ENCODE peak calls at places on chromosome 15, in nine cellular contexts. D, Q, I, T, V, X, K, G and R are unnamed samples.

GRCh38 chr15:79811406-79812405 is 85.1 kb downstream of the MTHFS start:
- DNase-seq in K (peak), D (no peak), V (peak), Q (peak), T (peak), I (peak), G (peak), X (no peak), R (peak)

GRCh38 chr15:88472225-88472624 is 4.7 kb downstream of the MRPS11 start:
- DNase-seq in T (no peak), X (no peak), G (no peak), I (no peak), K (no peak), V (no peak), Q (no peak), D (no peak), R (no peak)

GRCh38 chr15:76065793-76066192 is 6.0 kb downstream of the TMEM266 start:
- DNase-seq in T (no peak), Q (no peak), X (no peak), I (no peak), V (no peak), D (no peak), G (no peak), K (no peak), R (no peak)

GRCh38 chr15:89361451-89362202 is 27.0 kb upstream of the POLG start:
- DNase-seq in G (no peak), Q (no peak), V (peak), T (peak), D (peak), X (peak), K (peak), I (peak), R (peak)

GRCh38 chr15:91956026-91956723 is 102.7 kb downstream of the SLCO3A1 start:
- DNase-seq in X (no peak), K (no peak), G (no peak), I (peak), T (no peak), Q (peak), V (peak), D (no peak), R (peak)

GRCh38 chr15:72236381-72237285 is 5.6 kb upstream of the PKM start:
- DNase-seq in X (peak), V (no peak), K (no peak), I (peak), G (no peak), D (no peak), T (no peak), Q (no peak), R (no peak)

GRCh38 chr15:79812536-79812935 is 84.3 kb downstream of the MTHFS start:
- DNase-seq in I (peak), D (no peak), Q (no peak), K (no peak), X (no peak), G (no peak), V (no peak), T (no peak), R (peak)

GRCh38 chr15:91047545-91048199 is 25.3 kb upstream of the VPS33B start:
- DNase-seq in V (no peak), K (no peak), I (no peak), G (no peak), D (no peak), T (no peak), Q (no peak), X (no peak), R (no peak)

GRCh38 chr15:25415217-25415616 is 23.6 kb downstream of the UBE3A start:
- DNase-seq in D (no peak), G (no peak), Q (no peak), X (no peak), K (no peak), T (no peak), V (no peak), I (no peak), R (no peak)

GRCh38 chr15:69537888-69538287 is 85.3 kb downstream of the RPLP1 start:
- DNase-seq in D (no peak), T (peak), I (no peak), X (no peak), G (no peak), K (no peak), Q (no peak), V (no peak), R (no peak)

GRCh38 chr15:58459562-58459961 is 27.8 kb downstream of the LIPC start:
- DNase-seq in D (no peak), T (no peak), K (no peak), X (no peak), Q (no peak), V (peak), I (no peak), G (peak), R (no peak)

GRCh38 chr15:68495221-68495950 is 63.4 kb upstream of the ITGA11 start:
- DNase-seq in K (no peak), D (no peak), G (no peak), X (no peak), T (no peak), Q (no peak), V (no peak), I (no peak), R (no peak)

GRCh38 chr15:38878946-38879345 is 314.3 kb upstream of the RASGRP1 start:
- DNase-seq in K (no peak), G (no peak), Q (peak), I (no peak), D (no peak), T (no peak), X (no peak), V (no peak), R (no peak)

GRCh38 chr15:49423906-49424520 is 971 bp downstream of the FGF7 start:
- DNase-seq in Q (no peak), I (peak), V (no peak), K (no peak), G (no peak), X (no peak), D (no peak), T (no peak), R (no peak)

GRCh38 chr15:68410466-68411200 is 21.3 kb downstream of the ITGA11 start:
- DNase-seq in T (no peak), D (no peak), I (no peak), K (peak), V (no peak), X (no peak), Q (peak), G (peak), R (no peak)

GRCh38 chr15:95713315-95713714 is 617.2 kb upstream of the NR2F2 start:
- DNase-seq in X (no peak), I (no peak), G (no peak), V (no peak), D (no peak), K (no peak), T (no peak), Q (no peak), R (no peak)

GRCh38 chr15:42035362-42035761 is 14.5 kb upstream of the PLA2G4E start:
- DNase-seq in I (peak), V (no peak), D (no peak), X (peak), G (peak), Q (no peak), T (no peak), K (no peak), R (peak)

GRCh38 chr15:72934006-72934405 is 118.3 kb upstream of the NEO1 start:
- DNase-seq in I (peak), V (no peak), X (no peak), G (no peak), D (no peak), T (no peak), Q (peak), K (no peak), R (peak)

GRCh38 chr15:50542051-50542450 is 4.4 kb downstream of the USP50 start:
- DNase-seq in Q (no peak), K (no peak), V (no peak), T (no peak), G (peak), I (peak), D (no peak), X (no peak), R (no peak)

GRCh38 chr15:58465866-58466517 is 34.2 kb downstream of the LIPC start:
- DNase-seq in K (no peak), V (no peak), D (no peak), Q (no peak), T (no peak), I (peak), X (no peak), G (no peak), R (peak)